ENCODE peak calls at places on chromosomes 7 and 10, in four cellular contexts. N, C, I and B are unnamed samples.

GRCh38 chr10:90007226-90007625 is 305.8 kb downstream of the KIF20B start:
- DNase-seq in C (no peak), N (no peak), I (no peak), B (no peak)

GRCh38 chr10:70352401-70353097 is 29.9 kb downstream of the LRRC20 start:
- DNase-seq in I (peak; percentile 31), C (no peak), N (no peak), B (no peak)

GRCh38 chr7:149843566-149843965 is 5.4 kb downstream of the ZNF862 start:
- DNase-seq in N (no peak), C (no peak), I (no peak), B (no peak)

GRCh38 chr10:99834410-99834809 is 52.0 kb downstream of the ABCC2 start:
- DNase-seq in I (no peak), C (no peak), N (no peak), B (no peak)

GRCh38 chr7:99112097-99112496 is 31.8 kb downstream of the SMURF1 start:
- DNase-seq in N (peak; percentile 41), C (no peak), I (peak; percentile 63), B (no peak)

GRCh38 chr7:106456339-106456738 is 171.6 kb upstream of the NAMPT start:
- DNase-seq in I (no peak), C (no peak), N (no peak), B (no peak)

GRCh38 chr7:71325151-71325550 is 193.2 kb downstream of the GALNT17 start:
- DNase-seq in I (no peak), C (peak; percentile 51), N (no peak), B (no peak)

GRCh38 chr10:30553018-30553624 is 76.4 kb downstream of the LYZL2 start:
- DNase-seq in I (no peak), C (peak; percentile 82), N (no peak), B (no peak)

GRCh38 chr7:104767826-104768536 is 246.0 kb upstream of the KMT2E start:
- DNase-seq in I (no peak), C (peak; percentile 50), N (no peak), B (no peak)

GRCh38 chr10:102649770-102650654 is 5.7 kb downstream of the TRIM8 start:
- DNase-seq in N (peak; percentile 53), I (peak; percentile 73), C (peak; percentile 57), B (no peak)

GRCh38 chr7:6558837-6559236 is 7.6 kb upstream of the GRID2IP start:
- DNase-seq in N (peak; percentile 30), I (peak; percentile 29), C (peak; percentile 87), B (peak; percentile 31)

GRCh38 chr7:2632717-2633537 is 1.1 kb downstream of the TTYH3 start:
- DNase-seq in C (no peak), N (peak; percentile 39), I (peak; percentile 51), B (peak; percentile 76)

GRCh38 chr10:122263971-122264370 is 7.1 kb upstream of the BTBD16 start:
- DNase-seq in I (no peak), N (no peak), C (no peak), B (no peak)

GRCh38 chr10:76459016-76459415 is 1027.6 kb downstream of the LRMDA start:
- DNase-seq in I (no peak), N (no peak), C (no peak), B (no peak)

GRCh38 chr7:29005829-29006228 is 47.7 kb upstream of the TRIL start:
- DNase-seq in C (no peak), N (no peak), I (peak; percentile 64), B (no peak)

GRCh38 chr7:76356823-76357222 is 2.0 kb downstream of the YWHAG start:
- DNase-seq in I (peak; percentile 83), C (no peak), N (peak; percentile 30), B (no peak)

GRCh38 chr10:129513312-129513711 is 46.3 kb downstream of the MGMT start:
- DNase-seq in C (peak; percentile 52), N (no peak), I (no peak), B (no peak)

DNA sequence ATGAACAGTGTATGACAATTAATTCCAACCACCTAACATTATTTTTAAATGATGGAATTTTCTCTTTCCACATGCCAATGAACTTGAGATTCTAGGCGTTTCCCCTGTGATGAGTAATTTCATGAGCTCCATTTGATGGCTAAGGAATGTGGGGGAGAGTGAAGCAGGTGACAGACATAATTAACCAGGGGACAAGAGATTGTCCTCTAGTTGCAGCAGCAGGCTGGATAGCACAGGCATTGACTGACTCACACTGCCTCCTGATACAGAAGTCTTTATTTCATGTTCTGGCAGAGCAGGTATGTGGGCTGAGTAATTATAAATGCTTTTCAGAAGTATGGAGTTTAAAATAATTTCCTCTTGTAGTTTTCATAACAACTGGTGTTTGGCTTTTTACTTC is 119.0 kb downstream of the AOAH start:
- DNase-seq in I (no peak), C (no peak), N (no peak), B (no peak)
- H3K27ac ChIP-seq in I (no peak overlapping the region), C (no peak overlapping the region), N (no peak overlapping the region), B (no peak overlapping the region)

GRCh38 chr10:34633346-34633745 is 181.8 kb downstream of the PARD3 start:
- DNase-seq in C (no peak), N (no peak), I (peak; percentile 54), B (no peak)
- H3K4me3 ChIP-seq in C (no peak overlapping the region), N (no peak overlapping the region), I (no peak overlapping the region), B (no peak overlapping the region)

GRCh38 chr10:58704226-58705200 is 191.8 kb downstream of the BICC1 start:
- DNase-seq in C (no peak), N (no peak), I (no peak), B (no peak)
- H3K27ac ChIP-seq in C (no peak overlapping the region), N (no peak overlapping the region), I (no peak overlapping the region), B (no peak overlapping the region)

DNA sequence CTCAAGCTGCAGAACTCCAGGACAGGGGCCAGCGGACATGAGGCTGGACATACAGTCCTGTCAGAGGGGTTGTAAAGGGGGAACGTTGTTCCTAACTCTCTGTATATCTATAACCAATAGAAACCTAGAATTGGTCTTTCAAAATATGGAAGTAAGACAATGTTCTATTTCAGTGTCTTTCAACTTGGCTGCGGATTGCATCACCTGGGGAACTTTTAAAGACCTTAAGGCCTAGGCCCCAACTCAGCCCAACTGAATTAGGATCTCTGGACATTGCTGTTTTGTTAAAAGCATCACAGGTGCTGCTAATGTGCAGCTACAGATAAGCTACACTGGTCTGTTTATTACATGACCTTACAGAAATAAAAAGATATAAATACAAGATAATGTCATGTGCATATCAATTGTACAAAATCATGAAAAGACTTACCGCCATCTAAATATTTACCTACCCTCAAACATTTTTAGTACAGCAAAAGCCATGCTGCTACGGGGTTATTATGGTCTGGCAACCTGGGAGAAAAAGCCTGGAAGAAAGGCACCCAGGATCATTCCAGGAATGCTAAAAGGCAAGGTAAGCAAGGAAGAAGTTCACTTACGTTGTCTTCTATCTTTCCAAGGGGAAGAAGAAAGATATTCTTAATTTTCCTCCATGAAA is 169.1 kb downstream of the RAPGEF5 start:
- DNase-seq in N (no peak), I (no peak), C (no peak), B (no peak)
- H3K4me3 ChIP-seq in N (no peak overlapping the region), I (no peak overlapping the region), C (no peak overlapping the region), B (no peak overlapping the region)

GRCh38 chr7:131066635-131067034 is 261.0 kb upstream of the MKLN1 start:
- DNase-seq in C (no peak), I (no peak), N (no peak), B (no peak)
- H3K27ac ChIP-seq in C (no peak overlapping the region), I (no peak overlapping the region), N (no peak overlapping the region), B (no peak overlapping the region)

GRCh38 chr7:134483296-134483695 is 24.4 kb upstream of the AKR1B1 start:
- DNase-seq in I (no peak), C (no peak), N (no peak), B (no peak)
- H3K4me3 ChIP-seq in I (no peak overlapping the region), C (no peak overlapping the region), N (no peak overlapping the region), B (no peak overlapping the region)

DNA sequence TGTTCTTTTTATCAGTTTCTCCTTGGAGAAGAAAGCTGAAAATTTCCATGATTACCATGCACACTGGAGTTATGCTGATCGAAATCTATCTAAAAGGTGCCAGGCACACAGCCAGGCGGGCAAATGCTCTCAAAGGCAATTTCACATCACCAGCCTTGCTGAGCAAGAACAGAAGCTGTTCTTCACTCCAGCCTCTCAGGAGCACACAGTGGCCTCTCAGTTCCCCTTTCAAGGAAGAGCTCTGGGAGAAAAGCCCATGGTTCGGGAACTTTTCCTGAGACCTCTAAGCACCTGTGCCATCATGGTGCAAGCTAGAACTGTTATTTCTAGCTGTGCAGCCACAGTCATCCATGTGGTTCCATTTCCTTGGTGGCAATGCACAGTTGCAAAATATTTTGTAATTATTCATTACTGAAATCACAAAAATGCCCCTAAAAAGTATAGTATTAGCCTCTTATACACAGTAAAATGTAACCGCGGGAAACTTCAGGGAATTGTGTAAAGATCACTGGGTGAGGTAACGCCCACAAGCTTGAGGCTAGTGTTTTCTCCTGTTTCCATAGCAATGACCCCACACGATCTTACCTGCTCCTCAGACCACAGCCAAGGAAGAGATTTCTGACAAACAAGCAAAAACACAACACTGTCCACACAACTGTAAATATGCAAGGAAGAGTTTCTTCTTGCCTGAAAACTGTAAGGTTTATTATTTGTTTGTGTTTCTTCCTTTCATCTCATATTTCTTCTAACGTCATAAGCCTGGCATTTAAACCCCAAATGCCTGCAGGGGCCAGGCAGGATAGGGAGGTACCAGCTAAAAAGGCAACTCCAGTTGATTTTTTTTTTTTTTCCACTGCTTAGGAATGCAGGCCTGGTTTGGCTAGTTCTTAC is 121.2 kb downstream of the FAM107B start:
- DNase-seq in N (peak; percentile 48), C (peak; percentile 82), I (no peak), B (peak; percentile 22)
- H3K27ac ChIP-seq in N (peak overlapping the region; percentile 19), C (peak overlapping the region; percentile 58), I (no peak overlapping the region), B (no peak overlapping the region)

DNA sequence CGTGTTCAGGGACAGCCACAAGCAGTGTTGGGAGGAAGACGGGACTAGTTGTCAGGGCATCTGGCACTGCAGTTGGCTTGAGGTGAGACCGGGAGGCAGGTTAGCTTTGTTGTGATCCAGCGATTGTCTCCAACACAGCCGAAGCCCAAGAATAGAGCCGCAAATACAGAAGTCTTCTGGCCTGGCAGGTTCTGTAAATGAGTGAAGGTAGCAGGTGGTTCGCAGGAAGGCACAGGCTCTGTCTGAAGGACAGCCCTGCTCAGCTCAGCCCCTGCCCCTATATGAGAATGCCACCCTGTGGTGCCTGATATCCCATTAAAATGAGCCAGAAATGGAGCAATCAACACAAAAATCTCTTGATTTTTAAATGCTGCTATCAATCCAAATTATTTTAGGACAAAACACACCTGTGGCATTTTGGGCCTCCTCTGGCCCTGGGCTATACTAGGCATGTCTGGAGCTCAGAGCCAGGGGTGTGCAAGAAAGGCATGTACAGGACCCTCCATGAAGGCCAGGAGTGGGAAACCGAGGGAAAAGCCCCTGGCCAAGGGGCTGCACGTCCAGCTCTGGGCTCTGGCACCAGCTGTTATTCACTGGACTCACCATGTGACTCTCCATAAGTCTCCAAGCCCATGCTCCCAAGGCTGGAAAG is 11.2 kb upstream of the C10orf71 start:
- DNase-seq in N (no peak), C (no peak), I (no peak), B (no peak)
- H3K4me3 ChIP-seq in N (no peak overlapping the region), C (no peak overlapping the region), I (no peak overlapping the region), B (no peak overlapping the region)